ENCODE peak calls at places on chromosomes 11 and 22, in eight cellular contexts. One of them, this sample, is unnamed. For H3K4me1 and H3K9me3, the result is how much of the 10 kb centered on the place peaks cover.

GRCh38 chr11:115606223-115607220 is 102.3 kb upstream of the CADM1 start:
- DNase-seq in spleen: no peak
- DNase-seq in CD8-positive, alpha-beta memory T cell: no peak
- DNase-seq in stomach: peak
- DNase-seq in naive thymus-derived CD4-positive, alpha-beta T cell: no peak
- DNase-seq in adrenal gland: peak
- DNase-seq in upper lobe of left lung: peak
- DNase-seq in endothelial cell of umbilical vein: no peak
- DNase-seq in this sample: peak

GRCh38 chr22:19114984-19115552 is 7.1 kb downstream of the DGCR2 start:
- DNase-seq in adrenal gland: peak
- DNase-seq in naive thymus-derived CD4-positive, alpha-beta T cell: no peak
- DNase-seq in CD8-positive, alpha-beta memory T cell: peak
- DNase-seq in spleen: no peak
- DNase-seq in endothelial cell of umbilical vein: no peak
- DNase-seq in upper lobe of left lung: no peak
- DNase-seq in stomach: no peak
- DNase-seq in this sample: no peak

GRCh38 chr22:28381427-28382167 is 298.0 kb downstream of the TTC28 start:
- DNase-seq in stomach: no peak
- DNase-seq in endothelial cell of umbilical vein: no peak
- DNase-seq in upper lobe of left lung: no peak
- DNase-seq in naive thymus-derived CD4-positive, alpha-beta T cell: no peak
- DNase-seq in CD8-positive, alpha-beta memory T cell: no peak
- DNase-seq in spleen: no peak
- DNase-seq in adrenal gland: no peak
- DNase-seq in this sample: peak

GRCh38 chr22:35576671-35577070 is 36.0 kb downstream of the RASD2 start:
- DNase-seq in adrenal gland: no peak
- DNase-seq in spleen: no peak
- DNase-seq in stomach: no peak
- DNase-seq in CD8-positive, alpha-beta memory T cell: no peak
- DNase-seq in upper lobe of left lung: no peak
- DNase-seq in naive thymus-derived CD4-positive, alpha-beta T cell: no peak
- DNase-seq in endothelial cell of umbilical vein: no peak
- DNase-seq in this sample: no peak

GRCh38 chr11:128520206-128520885 is 67.0 kb downstream of the ETS1 start:
- DNase-seq in spleen: no peak
- DNase-seq in adrenal gland: no peak
- DNase-seq in stomach: no peak
- DNase-seq in naive thymus-derived CD4-positive, alpha-beta T cell: peak
- DNase-seq in CD8-positive, alpha-beta memory T cell: no peak
- DNase-seq in endothelial cell of umbilical vein: no peak
- DNase-seq in upper lobe of left lung: no peak
- DNase-seq in this sample: no peak

GRCh38 chr11:32431657-32432056 is 3.7 kb downstream of the WT1 start:
- DNase-seq in CD8-positive, alpha-beta memory T cell: no peak
- DNase-seq in naive thymus-derived CD4-positive, alpha-beta T cell: no peak
- DNase-seq in spleen: no peak
- DNase-seq in endothelial cell of umbilical vein: no peak
- DNase-seq in adrenal gland: no peak
- DNase-seq in stomach: no peak
- DNase-seq in upper lobe of left lung: no peak
- DNase-seq in this sample: no peak

GRCh38 chr11:120129570-120129969 is 8.3 kb downstream of the TRIM29 start:
- DNase-seq in naive thymus-derived CD4-positive, alpha-beta T cell: no peak
- DNase-seq in spleen: peak
- DNase-seq in adrenal gland: no peak
- DNase-seq in upper lobe of left lung: no peak
- DNase-seq in CD8-positive, alpha-beta memory T cell: no peak
- DNase-seq in endothelial cell of umbilical vein: no peak
- DNase-seq in stomach: no peak
- DNase-seq in this sample: no peak

GRCh38 chr11:121237686-121238658 is 54.6 kb upstream of the SC5D start:
- DNase-seq in endothelial cell of umbilical vein: peak
- DNase-seq in naive thymus-derived CD4-positive, alpha-beta T cell: no peak
- DNase-seq in upper lobe of left lung: peak
- DNase-seq in stomach: no peak
- DNase-seq in spleen: no peak
- DNase-seq in adrenal gland: peak
- DNase-seq in CD8-positive, alpha-beta memory T cell: no peak
- DNase-seq in this sample: no peak

GRCh38 chr11:76149713-76150112 is 56.6 kb downstream of the WNT11 start:
- DNase-seq in CD8-positive, alpha-beta memory T cell: no peak
- DNase-seq in spleen: no peak
- DNase-seq in naive thymus-derived CD4-positive, alpha-beta T cell: no peak
- DNase-seq in stomach: no peak
- DNase-seq in endothelial cell of umbilical vein: no peak
- DNase-seq in upper lobe of left lung: no peak
- DNase-seq in adrenal gland: no peak
- DNase-seq in this sample: no peak

GRCh38 chr11:115530752-115531151 is 26.5 kb upstream of the CADM1 start:
- DNase-seq in naive thymus-derived CD4-positive, alpha-beta T cell: no peak
- DNase-seq in endothelial cell of umbilical vein: no peak
- DNase-seq in CD8-positive, alpha-beta memory T cell: no peak
- DNase-seq in upper lobe of left lung: peak
- DNase-seq in stomach: no peak
- DNase-seq in adrenal gland: no peak
- DNase-seq in spleen: no peak
- DNase-seq in this sample: peak

DNA sequence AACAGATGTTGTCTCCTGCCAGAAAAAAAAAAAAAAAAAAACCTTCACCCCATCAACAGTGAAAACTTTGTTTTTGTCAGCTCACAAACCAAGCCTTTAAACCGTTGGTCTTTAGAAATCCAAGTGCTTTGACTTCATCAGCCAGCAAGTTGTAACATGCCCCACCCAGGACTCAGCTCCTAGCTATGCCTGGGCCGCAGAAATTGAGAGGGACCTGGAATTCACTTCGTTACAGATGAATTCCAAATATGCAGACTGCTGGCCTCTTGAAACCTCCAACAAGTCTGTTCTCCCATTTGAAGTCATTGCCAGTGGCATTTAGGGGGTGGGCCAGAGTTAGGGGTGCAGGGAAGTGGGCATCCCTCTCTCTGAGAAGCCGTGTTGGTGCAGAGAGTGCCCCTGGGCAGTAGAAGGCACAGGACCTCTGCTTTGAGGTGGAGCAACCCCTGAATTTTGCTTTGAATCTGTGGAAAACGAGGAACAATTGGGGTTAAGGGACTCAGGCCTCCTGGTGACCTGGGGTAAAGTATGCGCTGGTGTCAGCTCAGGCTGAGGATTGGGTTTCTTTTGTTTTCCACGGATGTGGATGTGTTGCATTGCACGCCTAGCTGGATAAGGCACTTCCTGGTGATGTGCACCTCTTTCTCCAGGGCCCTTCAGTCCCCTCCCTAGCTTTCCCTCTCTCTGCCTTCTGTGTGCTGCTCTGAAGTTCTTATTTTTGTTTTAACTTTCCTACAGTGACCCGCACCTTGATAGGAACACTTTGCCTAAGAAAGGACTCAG is 109.5 kb downstream of the DBX1 start:
- DNase-seq in endothelial cell of umbilical vein: no peak
- DNase-seq in upper lobe of left lung: no peak
- DNase-seq in CD8-positive, alpha-beta memory T cell: no peak
- DNase-seq in stomach: no peak
- DNase-seq in adrenal gland: no peak
- DNase-seq in spleen: no peak
- DNase-seq in naive thymus-derived CD4-positive, alpha-beta T cell: no peak
- DNase-seq in this sample: peak
- H3K4me3 ChIP-seq in endothelial cell of umbilical vein: no peak
- H3K4me3 ChIP-seq in upper lobe of left lung: no peak
- H3K4me3 ChIP-seq in CD8-positive, alpha-beta memory T cell: no peak
- H3K4me3 ChIP-seq in stomach: no peak
- H3K4me3 ChIP-seq in adrenal gland: no peak
- H3K4me3 ChIP-seq in spleen: no peak
- H3K4me3 ChIP-seq in naive thymus-derived CD4-positive, alpha-beta T cell: no peak
- H3K4me3 ChIP-seq in this sample: no peak

GRCh38 chr22:44199866-44200265 is 19.1 kb downstream of the PARVG start:
- DNase-seq in spleen: no peak
- DNase-seq in naive thymus-derived CD4-positive, alpha-beta T cell: no peak
- DNase-seq in stomach: no peak
- DNase-seq in CD8-positive, alpha-beta memory T cell: no peak
- DNase-seq in endothelial cell of umbilical vein: no peak
- DNase-seq in adrenal gland: no peak
- DNase-seq in upper lobe of left lung: peak
- DNase-seq in this sample: no peak

GRCh38 chr22:44200855-44201550 is 20.3 kb downstream of the PARVG start:
- DNase-seq in CD8-positive, alpha-beta memory T cell: no peak
- DNase-seq in endothelial cell of umbilical vein: no peak
- DNase-seq in spleen: no peak
- DNase-seq in upper lobe of left lung: no peak
- DNase-seq in naive thymus-derived CD4-positive, alpha-beta T cell: no peak
- DNase-seq in adrenal gland: no peak
- DNase-seq in stomach: no peak
- DNase-seq in this sample: peak

GRCh38 chr22:44201556-44202129 is 20.9 kb downstream of the PARVG start:
- DNase-seq in adrenal gland: peak
- DNase-seq in endothelial cell of umbilical vein: no peak
- DNase-seq in CD8-positive, alpha-beta memory T cell: peak
- DNase-seq in spleen: no peak
- DNase-seq in naive thymus-derived CD4-positive, alpha-beta T cell: no peak
- DNase-seq in stomach: no peak
- DNase-seq in upper lobe of left lung: no peak
- DNase-seq in this sample: no peak

GRCh38 chr22:44199164-44199563 is 18.4 kb downstream of the PARVG start:
- DNase-seq in endothelial cell of umbilical vein: no peak
- DNase-seq in spleen: no peak
- DNase-seq in CD8-positive, alpha-beta memory T cell: no peak
- DNase-seq in upper lobe of left lung: no peak
- DNase-seq in naive thymus-derived CD4-positive, alpha-beta T cell: no peak
- DNase-seq in stomach: no peak
- DNase-seq in adrenal gland: no peak
- DNase-seq in this sample: no peak

DNA sequence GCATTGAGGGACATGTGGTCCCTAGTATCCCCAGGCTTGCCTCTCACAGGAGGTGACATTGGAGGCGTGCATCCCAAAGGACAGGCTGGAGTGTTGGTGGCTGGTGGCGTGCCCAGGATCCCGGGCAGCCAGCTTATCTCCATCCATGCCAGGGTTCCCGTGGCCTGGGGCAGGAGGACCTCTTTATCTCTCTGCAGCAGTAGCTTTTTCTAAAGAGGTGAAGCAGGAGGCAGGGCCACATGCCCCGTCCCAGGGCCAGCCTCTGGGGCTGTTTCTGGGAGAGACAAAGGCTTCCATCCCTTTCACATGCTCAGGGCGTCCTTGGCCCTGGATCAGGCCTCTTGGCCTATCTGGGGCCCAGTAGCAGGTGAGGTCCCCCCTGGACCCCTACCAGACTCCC is 19.7 kb downstream of the PARVG start:
- DNase-seq in stomach: no peak
- DNase-seq in CD8-positive, alpha-beta memory T cell: no peak
- DNase-seq in naive thymus-derived CD4-positive, alpha-beta T cell: no peak
- DNase-seq in adrenal gland: no peak
- DNase-seq in upper lobe of left lung: no peak
- DNase-seq in spleen: no peak
- DNase-seq in endothelial cell of umbilical vein: no peak
- DNase-seq in this sample: no peak
- H3K4me1 ChIP-seq in stomach: under half
- H3K4me1 ChIP-seq in CD8-positive, alpha-beta memory T cell: under half
- H3K4me1 ChIP-seq in naive thymus-derived CD4-positive, alpha-beta T cell: under half
- H3K4me1 ChIP-seq in adrenal gland: under half
- H3K4me1 ChIP-seq in upper lobe of left lung: under half
- H3K4me1 ChIP-seq in spleen: under half
- H3K4me1 ChIP-seq in endothelial cell of umbilical vein: under half
- H3K4me1 ChIP-seq in this sample: under half

DNA sequence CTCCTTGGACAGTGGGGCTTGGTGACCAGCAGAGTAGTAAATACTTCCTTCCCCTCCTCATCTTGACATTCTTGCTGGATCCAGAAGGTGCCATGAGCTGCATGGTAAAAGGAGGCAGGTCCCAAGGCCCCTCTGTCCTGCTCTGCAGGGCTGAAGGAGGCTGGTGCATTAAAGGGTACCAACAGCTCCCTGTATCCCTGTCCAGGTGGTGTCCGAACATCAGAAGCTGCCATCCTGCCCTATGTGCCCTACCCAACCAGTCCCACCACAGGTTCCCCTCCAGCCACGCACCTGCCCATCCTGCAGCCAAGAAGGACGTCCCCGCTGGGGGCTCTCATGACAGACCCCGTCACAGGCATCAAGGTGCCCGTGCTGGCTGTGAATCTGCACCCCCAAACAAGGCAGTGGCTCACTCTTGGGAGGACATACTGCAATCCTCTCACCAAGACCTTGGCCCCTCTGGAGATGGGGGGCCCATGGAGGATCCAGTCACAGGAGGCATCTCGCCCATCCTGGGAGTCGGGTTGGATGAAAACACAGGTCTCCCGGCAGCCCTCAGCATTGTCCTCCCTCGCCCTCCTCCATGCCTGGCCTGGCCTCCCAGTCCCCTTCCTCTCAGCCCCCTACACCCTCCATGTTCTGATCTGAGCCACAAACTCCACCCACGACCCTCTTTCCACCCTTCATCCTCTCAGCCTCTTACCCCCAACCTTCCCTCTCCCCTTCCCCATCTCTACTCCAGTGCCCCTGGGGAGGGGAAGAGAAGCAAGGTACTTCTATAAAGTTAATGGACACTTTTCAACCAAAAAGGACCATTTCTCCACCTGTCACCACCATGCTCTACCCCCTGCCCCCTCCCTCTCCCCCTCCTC is 55.1 kb downstream of the BTG4 start:
- DNase-seq in endothelial cell of umbilical vein: no peak
- DNase-seq in CD8-positive, alpha-beta memory T cell: no peak
- DNase-seq in stomach: no peak
- DNase-seq in adrenal gland: no peak
- DNase-seq in spleen: no peak
- DNase-seq in upper lobe of left lung: peak
- DNase-seq in naive thymus-derived CD4-positive, alpha-beta T cell: no peak
- DNase-seq in this sample: no peak
- H3K9me3 ChIP-seq in endothelial cell of umbilical vein: under half
- H3K9me3 ChIP-seq in CD8-positive, alpha-beta memory T cell: under half
- H3K9me3 ChIP-seq in stomach: under half
- H3K9me3 ChIP-seq in adrenal gland: under half
- H3K9me3 ChIP-seq in spleen: under half
- H3K9me3 ChIP-seq in upper lobe of left lung: under half
- H3K9me3 ChIP-seq in naive thymus-derived CD4-positive, alpha-beta T cell: under half
- H3K9me3 ChIP-seq in this sample: under half

DNA sequence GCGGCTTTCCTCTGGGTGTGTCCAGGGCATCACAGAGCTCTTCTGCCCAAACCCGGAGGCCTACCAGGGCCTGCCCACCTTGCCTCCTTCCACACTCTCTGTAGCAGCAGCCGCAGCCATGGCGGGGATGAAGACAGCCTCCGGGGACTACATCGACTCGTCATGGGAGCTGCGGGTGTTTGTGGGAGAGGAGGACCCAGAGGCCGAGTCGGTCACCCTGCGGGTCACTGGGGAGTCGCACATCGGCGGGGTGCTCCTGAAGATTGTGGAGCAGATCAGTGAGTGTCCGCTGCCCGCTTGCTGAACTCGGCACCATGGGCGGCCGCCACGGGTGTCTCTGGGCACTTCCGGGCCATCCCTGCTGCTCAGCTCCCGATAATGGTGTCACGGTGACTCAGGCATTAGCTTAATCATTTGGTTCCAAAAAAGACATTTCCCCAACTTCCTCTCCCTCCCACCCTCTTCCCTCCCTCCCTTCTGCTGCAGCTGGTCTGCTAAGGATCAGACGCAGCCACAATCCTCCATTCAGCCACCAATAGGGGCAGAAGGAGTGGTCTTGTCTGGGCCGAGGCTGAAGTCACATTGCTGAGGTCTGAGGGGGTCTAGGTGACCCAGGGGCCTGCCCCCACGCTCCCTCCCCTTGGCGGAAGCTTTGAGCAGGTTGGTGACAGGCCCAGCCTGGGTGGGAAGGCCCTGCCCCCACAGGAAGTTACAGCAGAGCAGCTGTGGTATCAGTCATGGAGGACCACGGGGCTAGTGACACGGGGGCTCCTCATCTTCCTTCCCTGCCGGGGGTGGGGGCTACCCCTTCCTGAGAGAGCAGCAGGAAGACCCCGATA is 945 bp downstream of the FERMT3 start:
- DNase-seq in CD8-positive, alpha-beta memory T cell: peak
- DNase-seq in endothelial cell of umbilical vein: peak
- DNase-seq in upper lobe of left lung: peak
- DNase-seq in adrenal gland: peak
- DNase-seq in spleen: peak
- DNase-seq in naive thymus-derived CD4-positive, alpha-beta T cell: peak
- DNase-seq in stomach: peak
- DNase-seq in this sample: peak
- H3K4me3 ChIP-seq in CD8-positive, alpha-beta memory T cell: peak
- H3K4me3 ChIP-seq in endothelial cell of umbilical vein: peak
- H3K4me3 ChIP-seq in upper lobe of left lung: peak
- H3K4me3 ChIP-seq in adrenal gland: peak
- H3K4me3 ChIP-seq in spleen: peak
- H3K4me3 ChIP-seq in naive thymus-derived CD4-positive, alpha-beta T cell: peak
- H3K4me3 ChIP-seq in stomach: peak
- H3K4me3 ChIP-seq in this sample: no peak

This sample was measured in cardiac muscle cell.